ENCODE peak calls at places on chromosomes 1 and 21, in eight cellular contexts. T is Peyer's patch; J is GM23248; Q is heart right ventricle; C is CD4-positive, alpha-beta memory T cell; N is pancreas; F is mucosa of descending colon; K is tibial artery. B is an unnamed sample.

GRCh38 chr1:239025223-239025622 is 361.1 kb upstream of the CHRM3 start:
- DNase-seq in T (no peak), J (no peak), Q (no peak), C (no peak), N (no peak), F (no peak), K (no peak), B (no peak)

GRCh38 chr1:196659471-196659870 is 7.6 kb downstream of the CFH start:
- DNase-seq in T (no peak), J (no peak), Q (no peak), C (no peak), N (no peak), F (no peak), K (no peak), B (no peak)

GRCh38 chr1:59427155-59427554 is 130.3 kb downstream of the FGGY start:
- DNase-seq in T (no peak), J (peak; percentile 73), Q (peak; percentile 24), C (no peak), N (no peak), F (no peak), K (no peak), B (peak; percentile 17)

GRCh38 chr1:235648407-235648907 is 1.1 kb downstream of the GNG4 start:
- DNase-seq in T (no peak), J (peak; percentile 15), Q (no peak), C (no peak), N (peak; percentile 46), F (peak; percentile 49), K (no peak), B (peak; percentile 70)

GRCh38 chr1:25836695-25837094 is 16.9 kb downstream of the MTFR1L start:
- DNase-seq in T (no peak), J (peak; percentile 20), Q (no peak), C (no peak), N (no peak), F (no peak), K (no peak), B (no peak)

GRCh38 chr1:112718691-112719418 is 3.7 kb upstream of the PPM1J start:
- DNase-seq in T (peak; percentile 88), J (peak; percentile 94), Q (peak; percentile 78), C (peak; percentile 62), N (peak; percentile 76), F (peak; percentile 83), K (peak; percentile 88), B (peak; percentile 73)

GRCh38 chr1:248625971-248626370 is 8.9 kb downstream of the OR2T11 start:
- DNase-seq in T (no peak), J (no peak), Q (no peak), C (no peak), N (no peak), F (no peak), K (no peak), B (no peak)

GRCh38 chr1:116426401-116426800 is 53.4 kb downstream of the ATP1A1 start:
- DNase-seq in T (no peak), J (no peak), Q (no peak), C (no peak), N (no peak), F (no peak), K (no peak), B (no peak)

GRCh38 chr1:93239862-93240261 is 59.3 kb downstream of the CCDC18 start:
- DNase-seq in T (no peak), J (no peak), Q (no peak), C (no peak), N (no peak), F (no peak), K (no peak), B (no peak)

GRCh38 chr1:92537333-92537884 is 50.7 kb upstream of the GFI1 start:
- DNase-seq in T (no peak), J (no peak), Q (no peak), C (no peak), N (no peak), F (no peak), K (no peak), B (no peak)

GRCh38 chr1:162497723-162498441 is at the start of gene UHMK1:
- DNase-seq in T (peak; percentile 88), J (peak; percentile 98), Q (peak; percentile 91), C (peak; percentile 91), N (peak; percentile 88), F (peak; percentile 96), K (peak; percentile 95), B (peak; percentile 93)

GRCh38 chr21:42122398-42122797 is 51.3 kb downstream of the UMODL1 start:
- DNase-seq in T (no peak), J (no peak), Q (no peak), C (no peak), N (no peak), F (no peak), K (no peak), B (no peak)

GRCh38 chr21:42123509-42123908 is 52.4 kb downstream of the UMODL1 start:
- DNase-seq in T (no peak), J (no peak), Q (no peak), C (no peak), N (no peak), F (no peak), K (no peak), B (no peak)

GRCh38 chr21:42124081-42124480 is 53.0 kb downstream of the UMODL1 start:
- DNase-seq in T (no peak), J (no peak), Q (no peak), C (no peak), N (no peak), F (no peak), K (no peak), B (no peak)

GRCh38 chr21:42121792-42122191 is 50.7 kb downstream of the UMODL1 start:
- DNase-seq in T (peak; percentile 71), J (no peak), Q (no peak), C (no peak), N (no peak), F (peak; percentile 56), K (no peak), B (no peak)

DNA sequence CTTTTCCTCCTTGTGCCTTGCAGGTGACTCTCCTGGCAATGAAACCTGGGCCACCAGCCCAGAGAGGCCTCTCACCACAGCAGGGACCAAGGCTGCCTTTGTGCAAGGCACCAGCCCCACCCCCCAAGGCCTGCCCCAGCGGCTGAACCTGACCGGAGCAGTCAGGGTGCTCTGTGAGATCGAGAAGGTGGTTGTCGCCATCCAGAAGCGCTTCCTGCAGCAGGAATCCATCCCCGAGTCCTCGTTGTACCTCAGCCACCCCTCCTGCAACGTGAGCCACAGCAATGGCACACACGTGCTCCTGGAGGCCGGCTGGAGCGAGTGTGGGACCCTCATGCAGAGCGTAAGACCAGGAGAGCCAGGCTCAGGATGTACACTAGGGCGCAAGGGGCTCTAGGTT is 51.7 kb downstream of the UMODL1 start:
- DNase-seq in T (no peak), J (no peak), Q (no peak), C (no peak), N (no peak), F (no peak), K (no peak), B (no peak)
- H3K4me1 ChIP-seq in T (no peaks in the 10 kb centered on the region), J (no peaks in the 10 kb centered on the region), Q (no peaks in the 10 kb centered on the region), C (no peaks in the 10 kb centered on the region), N (peaks cover 2% of the 10 kb centered on the region), F (no peaks in the 10 kb centered on the region), K (no peaks in the 10 kb centered on the region), B (no peaks in the 10 kb centered on the region)

GRCh38 chr1:20552728-20553571 is 577 bp downstream of the FAM43B start:
- DNase-seq in T (no peak), J (peak; percentile 60), Q (no peak), C (no peak), N (no peak), F (no peak), K (no peak), B (peak; percentile 67)

GRCh38 chr1:20555758-20556120 is 3.4 kb downstream of the FAM43B start:
- DNase-seq in T (no peak), J (no peak), Q (no peak), C (no peak), N (no peak), F (no peak), K (no peak), B (no peak)

GRCh38 chr1:20555025-20555757 is 2.8 kb downstream of the FAM43B start:
- DNase-seq in T (no peak), J (peak; percentile 70), Q (peak; percentile 50), C (no peak), N (no peak), F (no peak), K (no peak), B (peak; percentile 51)

GRCh38 chr1:20551161-20551560 is 1.2 kb upstream of the FAM43B start:
- DNase-seq in T (no peak), J (no peak), Q (peak; percentile 23), C (no peak), N (no peak), F (no peak), K (no peak), B (no peak)

GRCh38 chr1:20551945-20552727 is at the start of gene FAM43B:
- DNase-seq in T (peak; percentile 55), J (peak; percentile 61), Q (peak; percentile 84), C (no peak), N (no peak), F (peak; percentile 21), K (no peak), B (peak; percentile 90)
- H3K4me3 ChIP-seq in T (peak within 1 kb of the TSS; percentile 27), J (peak within 1 kb of the TSS; percentile 62), Q (peak within 1 kb of the TSS; percentile 58), C (no peak within 1 kb of the TSS), N (no peak within 1 kb of the TSS), F (no peak within 1 kb of the TSS), K (peak within 1 kb of the TSS; percentile 27), B (peak within 1 kb of the TSS; percentile 36)

GRCh38 chr21:45449658-45450502 is 44.9 kb downstream of the COL18A1 start:
- DNase-seq in T (no peak), J (no peak), Q (no peak), C (no peak), N (no peak), F (no peak), K (no peak), B (no peak)

GRCh38 chr21:45448810-45449657 is 44.1 kb downstream of the COL18A1 start:
- DNase-seq in T (no peak), J (no peak), Q (no peak), C (no peak), N (no peak), F (no peak), K (no peak), B (no peak)

GRCh38 chr21:45451771-45452182 is 46.8 kb downstream of the COL18A1 start:
- DNase-seq in T (no peak), J (no peak), Q (no peak), C (no peak), N (no peak), F (no peak), K (no peak), B (no peak)

GRCh38 chr21:45452696-45453307 is 47.8 kb downstream of the COL18A1 start:
- DNase-seq in T (no peak), J (no peak), Q (no peak), C (no peak), N (no peak), F (no peak), K (no peak), B (no peak)

GRCh38 chr21:45450741-45451740 is 46.1 kb downstream of the COL18A1 start:
- DNase-seq in T (no peak), J (no peak), Q (no peak), C (no peak), N (no peak), F (no peak), K (no peak), B (no peak)
- H3K4me1 ChIP-seq in T (no peaks in the 10 kb centered on the region), J (peaks cover 17% of the 10 kb centered on the region), Q (no peaks in the 10 kb centered on the region), C (no peaks in the 10 kb centered on the region), N (no peaks in the 10 kb centered on the region), F (no peaks in the 10 kb centered on the region), K (peaks cover 48% of the 10 kb centered on the region), B (no peaks in the 10 kb centered on the region)

DNA sequence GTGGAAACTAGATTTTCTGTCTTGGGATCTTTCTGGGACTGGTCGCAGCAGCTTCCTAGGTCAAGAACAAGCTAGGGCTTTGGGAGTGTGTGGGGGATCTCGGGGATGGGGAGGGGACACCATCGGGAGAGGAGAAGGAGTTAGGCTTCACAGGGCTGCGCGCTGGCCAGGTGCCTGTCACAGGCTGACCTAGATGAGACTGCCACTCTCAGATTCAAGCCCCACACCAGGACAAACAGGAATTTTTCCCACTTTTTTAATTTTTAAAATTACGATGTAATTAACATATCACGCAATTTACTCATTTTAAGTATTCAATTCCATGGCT is 180.6 kb downstream of the CAMTA1 start:
- DNase-seq in T (no peak), J (no peak), Q (no peak), C (no peak), N (no peak), F (no peak), K (no peak), B (no peak)
- H3K4me3 ChIP-seq in T (no peak overlapping the region), J (no peak overlapping the region), Q (no peak overlapping the region), C (no peak overlapping the region), N (no peak overlapping the region), F (no peak overlapping the region), K (no peak overlapping the region), B (no peak overlapping the region)

B was measured in cardiac muscle cell.